ENCODE peak calls at places on chromosomes 6 and 20, in four cellular contexts. N is body of pancreas; U is CD4-positive, alpha-beta memory T cell; J is endothelial cell of umbilical vein. D is an unnamed sample. For H3K27me3, the result is how much of the 10 kb centered on the place peaks cover.

GRCh38 chr20:2688041-2688591 is 4.5 kb upstream of the EBF4 start:
- DNase-seq in N (peak), U (peak), J (peak), D (peak)

GRCh38 chr6:19705606-19706005 is 131.6 kb upstream of the ID4 start:
- DNase-seq in N (no peak), U (no peak), J (no peak), D (no peak)

GRCh38 chr6:162055365-162055764 is 672.2 kb downstream of the PRKN start:
- DNase-seq in N (peak), U (no peak), J (no peak), D (no peak)

GRCh38 chr6:22828179-22829062 is 259.1 kb downstream of the HDGFL1 start:
- DNase-seq in N (peak), U (no peak), J (peak), D (peak)

GRCh38 chr6:36605102-36605501 is 10.9 kb downstream of the SRSF3 start:
- DNase-seq in N (no peak), U (no peak), J (no peak), D (no peak)

GRCh38 chr20:43844778-43845614 is 69.7 kb upstream of the TOX2 start:
- DNase-seq in N (no peak), U (no peak), J (peak), D (peak)

GRCh38 chr6:44444853-44445252 is 57.3 kb downstream of the CDC5L start:
- DNase-seq in N (no peak), U (no peak), J (no peak), D (no peak)

GRCh38 chr6:26286168-26286854 is 78.7 kb upstream of the BTN3A2 start:
- DNase-seq in N (peak), U (peak), J (peak), D (peak)

GRCh38 chr6:164531745-164532144 is 777.7 kb downstream of the C6orf118 start:
- DNase-seq in N (no peak), U (no peak), J (no peak), D (no peak)

GRCh38 chr20:59678951-59679350 is 74.6 kb downstream of the PHACTR3 start:
- DNase-seq in N (no peak), U (no peak), J (no peak), D (no peak)

DNA sequence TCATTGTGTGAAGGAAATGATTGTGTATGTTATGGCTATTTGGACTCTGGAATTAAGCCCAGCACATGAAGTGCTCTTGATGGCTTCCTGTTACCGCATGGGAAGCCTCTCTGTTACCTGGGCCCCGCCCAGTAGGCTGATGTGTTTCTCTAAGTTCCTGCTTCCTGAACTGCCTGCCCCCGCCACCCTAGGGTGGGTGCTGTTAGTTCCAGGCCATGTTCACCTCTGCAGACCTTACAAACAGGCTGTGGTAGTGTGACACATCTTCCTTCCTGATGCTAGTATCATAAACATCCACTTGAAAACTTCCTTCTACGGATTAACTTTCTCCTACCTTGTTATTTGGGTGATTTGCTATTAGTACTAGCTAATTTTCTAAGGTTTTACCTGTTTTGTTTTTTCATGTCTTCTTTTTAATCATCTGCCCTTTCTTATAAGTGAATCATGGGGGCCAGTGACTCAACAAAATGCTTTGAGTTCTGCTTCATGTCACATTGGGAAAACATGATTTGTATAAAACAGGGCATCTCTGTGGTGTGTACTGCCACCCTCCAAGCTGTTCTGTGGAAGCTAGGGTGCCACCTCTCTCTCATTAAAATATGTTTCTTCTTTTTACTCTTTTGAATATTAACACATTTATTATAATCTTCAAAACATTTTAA is 40.6 kb downstream of the SH3BGRL2 start:
- DNase-seq in N (peak), U (peak), J (peak), D (no peak)
- H3K27ac ChIP-seq in N (peak), U (no peak), J (peak), D (no peak)

GRCh38 chr20:63029358-63030121 is 22.8 kb upstream of the BHLHE23 start:
- DNase-seq in N (no peak), U (no peak), J (no peak), D (no peak)
- H3K27me3 ChIP-seq in N (under half), U (under half), J (under half), D (under half)

GRCh38 chr20:62203378-62204030 is 16.6 kb downstream of the HRH3 start:
- DNase-seq in N (no peak), U (no peak), J (peak), D (peak)
- H3K27ac ChIP-seq in N (no peak), U (no peak), J (no peak), D (peak)

DNA sequence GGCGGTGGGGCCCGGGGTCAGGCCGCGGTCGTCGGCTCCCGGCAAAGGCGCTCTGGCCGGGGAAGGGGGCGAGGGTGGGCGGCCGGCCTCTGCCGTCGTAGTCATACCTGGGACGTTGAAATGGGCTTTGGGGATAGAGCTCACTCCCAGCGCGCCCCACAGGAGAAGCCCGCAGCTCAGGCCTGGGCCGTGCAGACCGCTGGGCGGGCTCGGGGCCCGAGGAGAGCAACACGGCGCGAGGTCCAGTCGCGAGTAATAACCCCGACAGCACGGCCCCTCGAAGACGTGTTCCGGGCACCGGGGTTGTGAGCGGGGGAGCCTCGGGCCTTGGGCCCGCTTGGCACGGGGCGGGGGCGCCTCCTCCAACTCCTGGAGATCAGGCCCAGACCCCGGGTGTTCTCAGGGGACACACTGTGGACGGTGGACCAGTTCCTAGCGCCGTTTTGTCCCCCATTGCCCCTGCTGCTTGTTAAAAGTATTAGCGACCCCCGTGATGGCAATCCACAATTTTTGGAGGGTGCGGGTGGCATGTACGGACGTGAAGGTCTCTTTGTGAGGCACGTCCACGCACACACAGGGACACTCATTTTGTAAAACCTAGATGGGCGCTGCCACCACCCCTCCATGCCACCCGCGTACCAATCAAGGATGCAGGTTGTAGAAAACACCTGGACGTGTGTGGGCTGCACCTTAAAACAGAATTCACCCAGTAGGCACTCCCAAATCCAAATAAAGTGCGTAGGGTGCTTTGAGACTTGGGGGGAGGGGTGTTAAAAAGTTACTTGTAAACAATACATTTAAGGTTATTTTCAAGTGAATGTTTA is 11.0 kb downstream of the FOXC1 start:
- DNase-seq in N (no peak), U (no peak), J (no peak), D (no peak)
- H3K27me3 ChIP-seq in N (under half), U (under half), J (under half), D (under half)

DNA sequence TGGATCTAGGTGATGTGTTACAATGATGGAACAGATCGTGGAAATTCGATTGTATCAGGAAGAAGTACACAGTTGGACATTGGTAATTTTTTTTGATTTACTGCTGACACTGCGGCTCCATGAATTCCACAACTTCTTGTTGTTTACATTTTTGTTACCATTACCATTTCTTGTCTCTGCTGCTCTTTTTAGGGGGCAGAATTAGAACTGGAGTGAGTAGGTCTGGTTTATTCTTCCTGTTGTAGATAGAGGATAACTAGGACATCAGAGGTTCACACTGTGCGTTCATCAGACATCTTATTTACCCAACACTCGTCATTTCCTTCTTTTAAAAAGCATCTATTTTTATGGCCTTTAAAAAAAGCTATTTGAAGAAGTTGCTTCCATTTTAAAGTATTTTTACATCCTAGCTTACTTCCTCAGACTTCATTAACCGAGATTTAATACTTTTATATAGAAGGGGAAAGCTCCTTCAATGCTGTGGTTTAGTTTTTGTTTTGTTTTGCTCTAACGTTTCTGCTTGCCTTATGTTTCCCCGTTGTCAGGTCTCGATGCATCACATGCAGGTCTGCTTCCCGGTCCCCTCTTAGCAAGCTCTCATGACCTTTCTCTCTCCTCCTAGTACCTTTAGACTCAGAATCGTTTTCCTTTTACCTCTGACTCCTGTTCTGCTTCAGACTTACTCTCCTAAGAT is 139.1 kb downstream of the ARID1B start:
- DNase-seq in N (no peak), U (no peak), J (no peak), D (no peak)
- H3K27ac ChIP-seq in N (no peak), U (no peak), J (no peak), D (no peak)

GRCh38 chr20:32089637-32090330 is 19.7 kb upstream of the TM9SF4 start:
- DNase-seq in N (no peak), U (no peak), J (no peak), D (peak)

GRCh38 chr20:32083469-32083868 is 26.0 kb upstream of the TM9SF4 start:
- DNase-seq in N (no peak), U (no peak), J (no peak), D (no peak)

GRCh38 chr20:32087117-32087516 is 22.4 kb upstream of the TM9SF4 start:
- DNase-seq in N (no peak), U (no peak), J (no peak), D (no peak)

GRCh38 chr20:32091888-32092346 is 17.6 kb upstream of the TM9SF4 start:
- DNase-seq in N (peak), U (peak), J (peak), D (peak)

DNA sequence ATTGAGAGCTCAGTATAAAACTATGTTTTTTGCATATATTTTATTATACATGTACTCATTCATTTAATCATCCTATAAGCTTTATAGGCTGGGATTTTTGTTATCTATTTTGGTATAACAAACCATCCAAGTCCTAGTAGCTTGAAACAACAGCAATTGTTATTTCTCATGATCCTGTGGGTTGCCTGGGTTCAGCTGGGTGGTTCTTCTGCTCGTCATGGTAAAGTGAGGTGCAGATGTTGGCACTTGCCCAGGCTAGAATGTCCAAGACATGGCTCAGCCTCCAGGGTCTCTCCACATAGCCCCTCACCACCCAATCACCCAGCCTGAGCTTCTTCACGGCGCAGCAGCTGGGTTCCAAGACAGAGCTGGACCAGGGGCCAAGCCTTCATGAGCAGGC is 20.8 kb upstream of the TM9SF4 start:
- DNase-seq in N (no peak), U (no peak), J (no peak), D (no peak)
- H3K27me3 ChIP-seq in N (under half), U (under half), J (under half), D (under half)

GRCh38 chr6:117494694-117495318 is 12.3 kb downstream of the DCBLD1 start:
- DNase-seq in N (no peak), U (no peak), J (no peak), D (no peak)
- H3K27ac ChIP-seq in N (peak), U (no peak), J (peak), D (no peak)

DNA sequence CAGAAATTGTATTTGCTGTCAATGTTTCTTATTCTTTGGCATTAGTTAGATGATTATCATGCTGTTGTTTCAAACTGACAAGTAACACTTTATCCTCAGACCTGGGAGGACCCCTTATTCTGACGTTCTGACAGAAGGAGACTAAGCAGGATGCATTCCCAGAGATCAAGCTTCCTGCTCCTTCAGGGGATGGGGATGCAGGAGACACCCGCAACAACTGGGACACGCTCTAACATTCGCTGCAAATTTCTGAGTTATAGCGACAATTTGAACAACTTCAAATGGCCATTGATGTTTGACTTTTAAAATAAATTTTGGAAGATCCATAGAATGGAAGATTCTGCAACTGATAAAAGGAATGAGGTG is 69.0 kb upstream of the ZNF184 start:
- DNase-seq in N (no peak), U (no peak), J (no peak), D (no peak)
- H3K27me3 ChIP-seq in N (under half), U (under half), J (under half), D (under half)

GRCh38 chr6:46263709-46264091 is 92.9 kb upstream of the ENPP5 start:
- DNase-seq in N (no peak), U (no peak), J (peak), D (no peak)
- H3K27ac ChIP-seq in N (no peak), U (no peak), J (no peak), D (no peak)

GRCh38 chr6:38501931-38502330 is 137.8 kb downstream of the BTBD9 start:
- DNase-seq in N (no peak), U (no peak), J (no peak), D (peak)

GRCh38 chr6:38499697-38500096 is 140.0 kb downstream of the BTBD9 start:
- DNase-seq in N (no peak), U (no peak), J (no peak), D (no peak)

GRCh38 chr6:38497546-38497945 is 142.2 kb downstream of the BTBD9 start:
- DNase-seq in N (no peak), U (no peak), J (no peak), D (no peak)

GRCh38 chr6:38498085-38498484 is 141.6 kb downstream of the BTBD9 start:
- DNase-seq in N (no peak), U (no peak), J (no peak), D (no peak)

GRCh38 chr6:38499046-38499445 is 140.7 kb downstream of the BTBD9 start:
- DNase-seq in N (no peak), U (no peak), J (no peak), D (no peak)
- H3K27me3 ChIP-seq in N (under half), U (under half), J (under half), D (under half)